ENCODE peak calls at places on chromosomes 7 and 10, in ten cellular contexts. I is PC-3, J is fibroblast of pulmonary artery, K is IMR-90, P is GM06990, U is DND-41, S is endodermal cell, E is left ventricle myocardium inferior, Z is cardiac muscle cell, L is A549. G is an unnamed sample.

GRCh38 chr7:141039366-141039765 is 24.6 kb upstream of the MRPS33 start:
- DNase-seq in I (no peak), J (no peak), K (peak), P (no peak), U (no peak), S (no peak), E (no peak), Z (no peak), L (peak), G (no peak)

GRCh38 chr10:114274616-114275453 is 35.8 kb downstream of the VWA2 start:
- DNase-seq in I (no peak), J (no peak), K (no peak), P (no peak), U (no peak), S (no peak), E (no peak), Z (no peak), L (no peak), G (no peak)

GRCh38 chr10:74419491-74420466 is 268.8 kb downstream of the ADK start:
- DNase-seq in I (peak), J (peak), K (peak), P (peak), U (peak), S (no peak), E (no peak), Z (no peak), L (peak), G (no peak)

GRCh38 chr10:44300666-44301649 is 83.9 kb downstream of the CXCL12 start:
- DNase-seq in I (peak), J (peak), K (peak), P (peak), U (no peak), S (no peak), E (peak), Z (no peak), L (peak), G (peak)

GRCh38 chr7:33952824-33953223 is 47.5 kb downstream of the BMPER start:
- DNase-seq in I (no peak), J (no peak), K (peak), P (no peak), U (no peak), S (no peak), E (no peak), Z (no peak), L (no peak), G (no peak)

GRCh38 chr10:113854757-113855626 is 531 bp downstream of the NHLRC2 start:
- DNase-seq in I (no peak), J (peak), K (peak), P (peak), U (peak), S (peak), E (peak), Z (peak), L (peak), G (no peak)

GRCh38 chr7:92748509-92748908 is 87.9 kb downstream of the CDK6 start:
- DNase-seq in I (no peak), J (no peak), K (no peak), P (no peak), U (no peak), S (no peak), E (no peak), Z (no peak), L (no peak), G (no peak)

GRCh38 chr10:132303361-132304115 is 4.2 kb downstream of the STK32C start:
- DNase-seq in I (no peak), J (no peak), K (no peak), P (no peak), U (no peak), S (no peak), E (no peak), Z (no peak), L (no peak), G (no peak)

GRCh38 chr7:96388620-96389383 is 66.9 kb upstream of the SLC25A13 start:
- DNase-seq in I (peak), J (peak), K (peak), P (no peak), U (no peak), S (no peak), E (no peak), Z (no peak), L (peak), G (peak)

GRCh38 chr7:42913591-42913990 is 1.7 kb upstream of the C7orf25 start:
- DNase-seq in I (no peak), J (peak), K (peak), P (no peak), U (no peak), S (no peak), E (no peak), Z (no peak), L (no peak), G (no peak)

GRCh38 chr7:80634505-80634904 is 3.9 kb upstream of the CD36 start:
- DNase-seq in I (peak), J (peak), K (peak), P (no peak), U (no peak), S (no peak), E (no peak), Z (no peak), L (peak), G (no peak)

GRCh38 chr7:144415858-144416257 is 12.4 kb upstream of the NOBOX start:
- DNase-seq in I (no peak), J (no peak), K (no peak), P (no peak), U (no peak), S (no peak), E (no peak), Z (no peak), L (no peak), G (no peak)

GRCh38 chr10:51773681-51774080 is 74.3 kb upstream of the CSTF2T start:
- DNase-seq in I (peak), J (no peak), K (peak), P (no peak), U (no peak), S (no peak), E (no peak), Z (no peak), L (no peak), G (no peak)

GRCh38 chr10:124657806-124658205 is 86.4 kb downstream of the FAM53B start:
- DNase-seq in I (no peak), J (no peak), K (peak), P (no peak), U (peak), S (no peak), E (no peak), Z (no peak), L (no peak), G (peak)

GRCh38 chr7:17234398-17235021 is 63.9 kb upstream of the AHR start:
- DNase-seq in I (peak), J (peak), K (peak), P (peak), U (peak), S (no peak), E (no peak), Z (no peak), L (peak), G (peak)

GRCh38 chr10:30170814-30171213 is 111.4 kb upstream of the JCAD start:
- DNase-seq in I (peak), J (peak), K (peak), P (no peak), U (no peak), S (no peak), E (no peak), Z (no peak), L (no peak), G (no peak)

GRCh38 chr7:2425749-2426148 is 22.3 kb downstream of the CHST12 start:
- DNase-seq in I (no peak), J (no peak), K (no peak), P (no peak), U (no peak), S (no peak), E (no peak), Z (no peak), L (no peak), G (no peak)

GRCh38 chr7:114859477-114859876 is 62.4 kb upstream of the MDFIC start:
- DNase-seq in I (no peak), J (no peak), K (no peak), P (no peak), U (no peak), S (no peak), E (no peak), Z (no peak), L (no peak), G (no peak)

GRCh38 chr7:69399038-69399800 is 199.1 kb upstream of the AUTS2 start:
- DNase-seq in I (no peak), J (no peak), K (no peak), P (no peak), U (no peak), S (peak), E (no peak), Z (no peak), L (no peak), G (no peak)

GRCh38 chr7:25720427-25720826 is 431.6 kb upstream of the NFE2L3 start:
- DNase-seq in I (peak), J (no peak), K (peak), P (no peak), U (no peak), S (no peak), E (no peak), Z (no peak), L (peak), G (no peak)

GRCh38 chr10:103510791-103511757 is 17.6 kb downstream of the NEURL1 start:
- DNase-seq in I (no peak), J (no peak), K (no peak), P (no peak), U (no peak), S (no peak), E (no peak), Z (no peak), L (no peak), G (no peak)

GRCh38 chr7:114295522-114295921 is 119.1 kb upstream of the FOXP2 start:
- DNase-seq in I (no peak), J (no peak), K (no peak), P (no peak), U (no peak), S (no peak), E (no peak), Z (no peak), L (no peak), G (no peak)

GRCh38 chr7:29281782-29282541 is 87.4 kb downstream of the CHN2 start:
- DNase-seq in I (no peak), J (peak), K (no peak), P (no peak), U (no peak), S (no peak), E (peak), Z (peak), L (no peak), G (no peak)

GRCh38 chr10:34780818-34781380 is 34.2 kb downstream of the PARD3 start:
- DNase-seq in I (no peak), J (peak), K (peak), P (peak), U (peak), S (peak), E (peak), Z (peak), L (no peak), G (no peak)

GRCh38 chr10:110002801-110003523 is 4.8 kb upstream of the ADD3 start:
- DNase-seq in I (no peak), J (no peak), K (no peak), P (no peak), U (no peak), S (no peak), E (no peak), Z (no peak), L (no peak), G (no peak)

GRCh38 chr7:974172-974571 is 1.2 kb downstream of the COX19 start:
- DNase-seq in I (no peak), J (peak), K (no peak), P (no peak), U (no peak), S (no peak), E (no peak), Z (no peak), L (no peak), G (no peak)

GRCh38 chr7:6256709-6257535 is 15.5 kb downstream of the CYTH3 start:
- DNase-seq in I (no peak), J (peak), K (peak), P (peak), U (peak), S (no peak), E (peak), Z (no peak), L (no peak), G (peak)

GRCh38 chr7:116403265-116403664 is 96.3 kb upstream of the CAV2 start:
- DNase-seq in I (no peak), J (peak), K (peak), P (no peak), U (no peak), S (no peak), E (no peak), Z (no peak), L (no peak), G (no peak)

GRCh38 chr10:62426086-62426485 is 51.9 kb downstream of the ZNF365 start:
- DNase-seq in I (peak), J (no peak), K (peak), P (no peak), U (no peak), S (no peak), E (no peak), Z (no peak), L (peak), G (no peak)

GRCh38 chr7:141533149-141533949 is 17.9 kb upstream of the AGK start:
- DNase-seq in I (peak), J (peak), K (peak), P (no peak), U (peak), S (peak), E (peak), Z (peak), L (peak), G (peak)

GRCh38 chr7:42991913-42992576 is 59.9 kb downstream of the MRPL32 start:
- DNase-seq in I (no peak), J (no peak), K (no peak), P (no peak), U (no peak), S (peak), E (no peak), Z (no peak), L (no peak), G (no peak)

GRCh38 chr7:112202819-112203218 is 3.4 kb downstream of the DOCK4 start:
- DNase-seq in I (peak), J (peak), K (no peak), P (no peak), U (peak), S (no peak), E (no peak), Z (no peak), L (no peak), G (no peak)

GRCh38 chr7:34087892-34088891 is 182.9 kb downstream of the BMPER start:
- DNase-seq in I (peak), J (peak), K (peak), P (no peak), U (no peak), S (peak), E (no peak), Z (peak), L (peak), G (no peak)

DNA sequence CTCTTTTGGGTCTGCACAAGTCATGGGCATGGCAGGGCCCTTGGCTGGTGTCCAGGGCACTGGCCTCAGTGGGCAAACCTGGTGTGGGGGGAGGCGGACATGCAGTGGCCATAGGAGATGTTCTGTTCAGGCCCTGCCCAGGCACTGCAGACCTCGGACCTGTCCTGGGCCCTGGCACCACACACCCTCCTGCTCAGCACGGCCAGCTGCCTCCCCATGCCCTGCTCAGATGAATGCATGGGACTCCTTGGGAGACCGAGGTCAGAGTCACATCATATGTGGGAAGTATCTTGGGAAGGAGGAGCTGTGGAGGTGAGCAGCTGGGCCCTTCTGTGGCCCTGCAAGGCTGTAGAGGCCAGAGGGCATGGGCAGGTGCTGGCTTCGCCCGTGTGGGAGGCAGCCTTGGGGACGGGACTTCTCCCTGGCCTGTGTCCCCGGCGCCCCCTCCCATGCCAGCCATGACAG is 130.8 kb downstream of the VIPR2 start:
- DNase-seq in I (no peak), J (no peak), K (no peak), P (no peak), U (no peak), S (no peak), E (no peak), Z (no peak), L (no peak), G (no peak)
- TF ChIP-seq CTCF in I (no peak), J (no peak), K (no peak), P (no peak), U (no peak), S (no peak), E (no peak), Z (no peak), L (no peak), G (no peak)

GRCh38 chr7:150515248-150515647 is 576 bp downstream of the GIMAP7 start:
- DNase-seq in I (no peak), J (no peak), K (no peak), P (no peak), U (peak), S (no peak), E (no peak), Z (no peak), L (no peak), G (no peak)
- H3K4me3 ChIP-seq in I (no peak), J (no peak), K (no peak), P (peak), U (peak), S (no peak), E (peak), Z (no peak), L (no peak), G (no peak)

GRCh38 chr10:98790817-98791216 is 344.1 kb upstream of the HPS1 start:
- DNase-seq in I (peak), J (peak), K (peak), P (no peak), U (no peak), S (no peak), E (no peak), Z (peak), L (no peak), G (no peak)
- TF ChIP-seq CTCF in I (peak), J (peak), K (peak), P (peak), U (peak), S (peak), E (peak), Z (peak), L (peak), G (peak)

GRCh38 chr10:5811387-5811821 is 1.8 kb downstream of the GDI2 start:
- DNase-seq in I (peak), J (peak), K (peak), P (no peak), U (no peak), S (no peak), E (no peak), Z (peak), L (peak), G (peak)
- H3K4me3 ChIP-seq in I (peak), J (peak), K (peak), P (peak), U (peak), S (peak), E (peak), Z (peak), L (peak), G (peak)

GRCh38 chr10:14476641-14477407 is 146.1 kb upstream of the FRMD4A start:
- DNase-seq in I (peak), J (peak), K (peak), P (no peak), U (no peak), S (no peak), E (no peak), Z (no peak), L (no peak), G (peak)
- TF ChIP-seq CTCF in I (no peak), J (no peak), K (no peak), P (no peak), U (no peak), S (no peak), E (no peak), Z (no peak), L (no peak), G (no peak)

GRCh38 chr10:92903633-92904032 is 55.3 kb downstream of the EXOC6 start:
- DNase-seq in I (no peak), J (no peak), K (no peak), P (no peak), U (no peak), S (no peak), E (no peak), Z (no peak), L (no peak), G (no peak)
- H3K4me3 ChIP-seq in I (no peak), J (no peak), K (no peak), P (no peak), U (no peak), S (no peak), E (no peak), Z (no peak), L (no peak), G (no peak)

GRCh38 chr10:4267084-4267774 is 482.2 kb upstream of the KLF6 start:
- DNase-seq in I (no peak), J (peak), K (peak), P (no peak), U (no peak), S (no peak), E (no peak), Z (peak), L (peak), G (no peak)
- TF ChIP-seq CTCF in I (peak), J (peak), K (peak), P (no peak), U (no peak), S (peak), E (peak), Z (peak), L (peak), G (peak)

GRCh38 chr7:154339169-154339568 is 287.0 kb downstream of the DPP6 start:
- DNase-seq in I (no peak), J (no peak), K (no peak), P (no peak), U (no peak), S (no peak), E (no peak), Z (no peak), L (no peak), G (no peak)
- H3K4me3 ChIP-seq in I (no peak), J (no peak), K (no peak), P (no peak), U (no peak), S (no peak), E (no peak), Z (no peak), L (no peak), G (no peak)

G was measured in astrocyte of the cerebellum.